ENCODE peak calls at places on chromosomes 6 and 20, in five cellular contexts. One of them, this sample, is unnamed.
A peak's percentile ranks its signal among the peaks of the same experiment; 100 is the strongest.

GRCh38 chr6:140475086-140475485 is 1100.6 kb upstream of the CITED2 start:
- DNase-seq in neuronal stem cell: no peak
- DNase-seq in H9: no peak
- DNase-seq in IMR-90: no peak
- DNase-seq in mesendoderm: no peak
- DNase-seq in this sample: no peak

GRCh38 chr6:66179363-66179762 is 472.3 kb upstream of the EYS start:
- DNase-seq in neuronal stem cell: no peak
- DNase-seq in H9: no peak
- DNase-seq in IMR-90: peak; percentile 47
- DNase-seq in mesendoderm: no peak
- DNase-seq in this sample: no peak

GRCh38 chr20:2385496-2385895 is 4.8 kb downstream of the TGM6 start:
- DNase-seq in neuronal stem cell: no peak
- DNase-seq in H9: no peak
- DNase-seq in IMR-90: no peak
- DNase-seq in mesendoderm: peak; percentile 14
- DNase-seq in this sample: no peak

GRCh38 chr6:139243531-139243930 is 48.3 kb downstream of the TXLNB start:
- DNase-seq in neuronal stem cell: no peak
- DNase-seq in H9: no peak
- DNase-seq in IMR-90: peak; percentile 60
- DNase-seq in mesendoderm: no peak
- DNase-seq in this sample: peak; percentile 69

GRCh38 chr6:19135706-19136105 is 701.5 kb upstream of the ID4 start:
- DNase-seq in neuronal stem cell: no peak
- DNase-seq in H9: no peak
- DNase-seq in IMR-90: no peak
- DNase-seq in mesendoderm: no peak
- DNase-seq in this sample: no peak

GRCh38 chr20:62740286-62741141 is 31.9 kb downstream of the NTSR1 start:
- DNase-seq in neuronal stem cell: no peak
- DNase-seq in H9: no peak
- DNase-seq in IMR-90: peak; percentile 95
- DNase-seq in mesendoderm: no peak
- DNase-seq in this sample: peak; percentile 85

GRCh38 chr6:51891784-51892183 is 195.6 kb downstream of the PKHD1 start:
- DNase-seq in neuronal stem cell: no peak
- DNase-seq in H9: no peak
- DNase-seq in IMR-90: no peak
- DNase-seq in mesendoderm: no peak
- DNase-seq in this sample: no peak

GRCh38 chr6:2209226-2209809 is 36.1 kb downstream of the GMDS start:
- DNase-seq in neuronal stem cell: peak; percentile 23
- DNase-seq in H9: peak; percentile 81
- DNase-seq in IMR-90: peak; percentile 30
- DNase-seq in mesendoderm: peak; percentile 76
- DNase-seq in this sample: peak; percentile 15

GRCh38 chr6:105875974-105876640 is 210.0 kb upstream of the PRDM1 start:
- DNase-seq in neuronal stem cell: no peak
- DNase-seq in H9: no peak
- DNase-seq in IMR-90: no peak
- DNase-seq in mesendoderm: no peak
- DNase-seq in this sample: no peak

GRCh38 chr20:39910536-39910935 is 778.5 kb downstream of the MAFB start:
- DNase-seq in neuronal stem cell: no peak
- DNase-seq in H9: no peak
- DNase-seq in IMR-90: no peak
- DNase-seq in mesendoderm: no peak
- DNase-seq in this sample: no peak

GRCh38 chr20:39904713-39905112 is 784.3 kb downstream of the MAFB start:
- DNase-seq in neuronal stem cell: no peak
- DNase-seq in H9: no peak
- DNase-seq in IMR-90: no peak
- DNase-seq in mesendoderm: no peak
- DNase-seq in this sample: no peak

GRCh38 chr20:39913274-39913673 is 775.8 kb downstream of the MAFB start:
- DNase-seq in neuronal stem cell: no peak
- DNase-seq in H9: no peak
- DNase-seq in IMR-90: no peak
- DNase-seq in mesendoderm: peak; percentile 24
- DNase-seq in this sample: no peak

GRCh38 chr20:39911497-39911896 is 777.5 kb downstream of the MAFB start:
- DNase-seq in neuronal stem cell: no peak
- DNase-seq in H9: no peak
- DNase-seq in IMR-90: no peak
- DNase-seq in mesendoderm: no peak
- DNase-seq in this sample: no peak

GRCh38 chr20:39909447-39909846 is 779.6 kb downstream of the MAFB start:
- DNase-seq in neuronal stem cell: no peak
- DNase-seq in H9: no peak
- DNase-seq in IMR-90: no peak
- DNase-seq in mesendoderm: no peak
- DNase-seq in this sample: no peak
- H3K23ac ChIP-seq in neuronal stem cell: no peak overlapping the region
- H3K23ac ChIP-seq in H9: no peak overlapping the region
- H3K23ac ChIP-seq in IMR-90: no peak overlapping the region
- H3K23ac ChIP-seq in mesendoderm: no peak overlapping the region
- H3K23ac ChIP-seq in this sample: no peak overlapping the region

GRCh38 chr20:17369506-17369905 is 142.7 kb downstream of the PCSK2 start:
- DNase-seq in neuronal stem cell: no peak
- DNase-seq in H9: no peak
- DNase-seq in IMR-90: no peak
- DNase-seq in mesendoderm: no peak
- DNase-seq in this sample: no peak
- H2AK5ac ChIP-seq in neuronal stem cell: no peak overlapping the region
- H2AK5ac ChIP-seq in H9: no peak overlapping the region
- H2AK5ac ChIP-seq in IMR-90: no peak overlapping the region
- H2AK5ac ChIP-seq in mesendoderm: no peak overlapping the region
- H2AK5ac ChIP-seq in this sample: no peak overlapping the region

GRCh38 chr6:149223934-149224333 is 93.6 kb upstream of the TAB2 start:
- DNase-seq in neuronal stem cell: no peak
- DNase-seq in H9: no peak
- DNase-seq in IMR-90: no peak
- DNase-seq in mesendoderm: no peak
- DNase-seq in this sample: no peak
- H3K4ac ChIP-seq in neuronal stem cell: no peak overlapping the region
- H3K4ac ChIP-seq in H9: no peak overlapping the region
- H3K4ac ChIP-seq in IMR-90: no peak overlapping the region
- H3K4ac ChIP-seq in mesendoderm: no peak overlapping the region
- H3K4ac ChIP-seq in this sample: no peak overlapping the region

DNA sequence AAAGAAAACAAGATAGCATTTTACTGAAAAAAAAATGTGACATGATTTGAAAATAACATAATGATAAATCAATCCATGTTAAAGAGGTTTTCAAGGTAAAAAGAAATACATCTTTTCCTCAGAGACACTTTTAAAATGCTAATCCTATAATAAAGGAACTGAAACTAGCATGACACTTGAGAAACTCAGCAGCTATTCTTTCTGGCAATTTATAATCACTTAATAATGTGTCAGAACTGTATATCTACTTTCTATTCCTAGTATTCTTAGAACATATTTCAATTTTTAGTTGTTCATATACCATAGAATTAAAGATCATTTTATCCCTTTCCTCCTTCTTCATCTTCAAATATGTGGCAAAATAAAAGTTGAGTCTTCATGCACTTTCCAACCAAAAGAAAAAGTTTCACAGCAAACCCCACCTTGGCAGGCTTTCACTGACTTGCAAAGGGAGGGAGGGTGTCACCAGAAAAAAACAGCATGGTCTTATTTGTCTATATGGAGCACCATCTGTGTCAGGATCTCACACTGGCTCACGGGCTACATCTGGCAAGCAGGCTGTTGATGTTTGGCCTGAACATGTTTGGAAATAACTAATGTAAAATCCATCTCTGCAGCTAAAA is 48.5 kb downstream of the FHL5 start:
- DNase-seq in neuronal stem cell: no peak
- DNase-seq in H9: no peak
- DNase-seq in IMR-90: no peak
- DNase-seq in mesendoderm: no peak
- DNase-seq in this sample: no peak
- H3K23ac ChIP-seq in neuronal stem cell: no peak overlapping the region
- H3K23ac ChIP-seq in H9: no peak overlapping the region
- H3K23ac ChIP-seq in IMR-90: no peak overlapping the region
- H3K23ac ChIP-seq in mesendoderm: no peak overlapping the region
- H3K23ac ChIP-seq in this sample: no peak overlapping the region

DNA sequence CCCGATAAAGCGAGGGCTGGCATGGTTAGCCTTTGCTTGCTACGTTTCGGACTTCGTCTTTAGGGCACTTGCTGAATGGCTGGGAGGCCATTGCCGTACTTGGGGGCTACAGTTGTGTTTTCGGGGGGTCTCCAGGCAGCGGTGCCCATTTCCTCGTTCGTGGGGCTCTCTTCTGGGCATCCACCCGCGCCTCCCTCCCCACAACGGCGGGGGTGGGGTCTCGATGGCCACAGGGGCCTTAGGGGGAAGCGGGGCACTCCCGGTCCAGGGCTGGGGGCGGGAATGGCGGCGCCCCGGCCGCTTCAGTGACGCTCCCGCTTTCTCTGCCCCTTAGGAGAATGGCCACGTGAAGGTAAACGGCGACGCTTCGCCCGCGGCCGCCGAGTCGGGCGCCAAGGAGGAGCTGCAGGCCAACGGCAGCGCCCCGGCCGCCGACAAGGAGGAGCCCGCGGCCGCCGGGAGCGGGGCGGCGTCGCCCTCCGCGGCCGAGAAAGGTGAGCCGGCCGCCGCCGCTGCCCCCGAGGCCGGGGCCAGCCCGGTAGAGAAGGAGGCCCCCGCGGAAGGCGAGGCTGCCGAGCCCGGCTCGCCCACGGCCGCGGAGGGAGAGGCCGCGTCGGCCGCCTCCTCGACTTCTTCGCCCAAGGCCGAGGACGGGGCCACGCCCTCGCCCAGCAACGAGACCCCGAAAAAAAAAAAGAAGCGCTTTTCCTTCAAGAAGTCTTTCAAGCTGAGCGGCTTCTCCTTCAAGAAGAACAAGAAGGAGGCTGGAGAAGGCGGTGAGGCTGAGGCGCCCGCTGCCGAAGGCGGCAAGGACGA is 2.4 kb downstream of the MARCKS start:
- DNase-seq in neuronal stem cell: no peak
- DNase-seq in H9: peak; percentile 35
- DNase-seq in IMR-90: peak; percentile 26
- DNase-seq in mesendoderm: peak; percentile 60
- DNase-seq in this sample: no peak
- H2AK5ac ChIP-seq in neuronal stem cell: peak overlapping the region; percentile 93
- H2AK5ac ChIP-seq in H9: no peak overlapping the region
- H2AK5ac ChIP-seq in IMR-90: peak overlapping the region; percentile 83
- H2AK5ac ChIP-seq in mesendoderm: no peak overlapping the region
- H2AK5ac ChIP-seq in this sample: no peak overlapping the region

GRCh38 chr20:20075032-20075431 is 22.7 kb downstream of the CFAP61 start:
- DNase-seq in neuronal stem cell: no peak
- DNase-seq in H9: no peak
- DNase-seq in IMR-90: no peak
- DNase-seq in mesendoderm: no peak
- DNase-seq in this sample: no peak

GRCh38 chr20:20070871-20071726 is 18.8 kb downstream of the CFAP61 start:
- DNase-seq in neuronal stem cell: no peak
- DNase-seq in H9: no peak
- DNase-seq in IMR-90: no peak
- DNase-seq in mesendoderm: no peak
- DNase-seq in this sample: no peak

GRCh38 chr20:20078041-20078440 is 25.7 kb downstream of the CFAP61 start:
- DNase-seq in neuronal stem cell: no peak
- DNase-seq in H9: no peak
- DNase-seq in IMR-90: no peak
- DNase-seq in mesendoderm: peak; percentile 11
- DNase-seq in this sample: no peak

GRCh38 chr20:20076297-20077065 is 24.1 kb downstream of the CFAP61 start:
- DNase-seq in neuronal stem cell: no peak
- DNase-seq in H9: no peak
- DNase-seq in IMR-90: peak; percentile 70
- DNase-seq in mesendoderm: no peak
- DNase-seq in this sample: peak; percentile 55

GRCh38 chr20:20073851-20074252 is 21.5 kb downstream of the CFAP61 start:
- DNase-seq in neuronal stem cell: no peak
- DNase-seq in H9: no peak
- DNase-seq in IMR-90: no peak
- DNase-seq in mesendoderm: no peak
- DNase-seq in this sample: no peak
- H3K4ac ChIP-seq in neuronal stem cell: no peak overlapping the region
- H3K4ac ChIP-seq in H9: no peak overlapping the region
- H3K4ac ChIP-seq in IMR-90: no peak overlapping the region
- H3K4ac ChIP-seq in mesendoderm: no peak overlapping the region
- H3K4ac ChIP-seq in this sample: no peak overlapping the region

DNA sequence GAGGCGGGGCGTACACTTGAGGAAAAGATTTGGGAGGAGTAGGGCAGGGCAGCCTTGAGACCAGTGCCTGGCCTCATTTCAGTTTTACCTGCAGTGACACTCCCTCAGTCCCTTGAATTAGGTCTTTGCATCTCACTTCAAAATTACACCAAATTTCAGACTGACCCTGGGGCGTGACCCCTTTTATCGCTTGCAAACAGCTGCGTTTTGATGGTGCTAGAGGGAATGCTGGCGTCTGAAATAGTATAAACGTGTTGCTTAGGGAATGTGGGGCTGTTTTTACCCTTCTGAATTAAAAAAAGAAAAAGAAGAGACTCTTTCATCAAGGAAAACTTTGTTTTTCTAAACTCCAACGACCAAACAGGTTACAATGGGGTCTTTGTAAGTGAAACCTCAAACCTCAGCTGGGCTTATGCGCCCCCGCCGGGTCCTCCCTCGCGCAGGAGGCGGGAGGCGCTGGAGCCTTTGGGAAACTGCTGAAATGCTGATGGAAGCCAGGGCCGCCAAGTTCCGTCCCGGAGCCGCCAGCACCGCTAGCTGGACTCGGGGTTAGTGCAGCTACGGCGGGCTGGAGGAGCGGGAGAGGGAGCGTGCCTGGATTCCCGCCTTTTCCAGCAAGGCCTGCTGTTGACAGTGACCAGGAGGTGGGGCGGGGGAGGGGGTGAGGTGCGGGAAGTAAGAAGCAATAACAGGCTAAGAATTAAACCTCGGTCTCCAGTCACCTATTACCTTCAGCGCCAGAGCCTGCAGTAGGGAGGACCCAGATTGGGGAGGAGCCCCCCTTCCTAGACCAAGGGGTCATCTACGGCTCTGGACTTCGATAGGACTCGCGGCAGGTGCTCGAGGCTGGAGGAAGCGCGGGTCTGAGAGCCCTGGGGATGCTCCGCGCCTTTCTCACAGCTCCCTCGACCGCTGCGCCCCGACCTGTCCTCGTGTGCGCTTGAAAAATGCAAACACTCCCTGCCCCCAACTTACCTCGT is 20.7 kb downstream of the COL9A1 start:
- DNase-seq in neuronal stem cell: peak; percentile 24
- DNase-seq in H9: peak; percentile 76
- DNase-seq in IMR-90: no peak
- DNase-seq in mesendoderm: peak; percentile 83
- DNase-seq in this sample: no peak
- H3K23ac ChIP-seq in neuronal stem cell: peak overlapping the region; percentile 91
- H3K23ac ChIP-seq in H9: no peak overlapping the region
- H3K23ac ChIP-seq in IMR-90: no peak overlapping the region
- H3K23ac ChIP-seq in mesendoderm: no peak overlapping the region
- H3K23ac ChIP-seq in this sample: no peak overlapping the region

GRCh38 chr6:158869604-158870417 is 50.6 kb upstream of the EZR start:
- DNase-seq in neuronal stem cell: peak; percentile 59
- DNase-seq in H9: peak; percentile 97
- DNase-seq in IMR-90: peak; percentile 95
- DNase-seq in mesendoderm: peak; percentile 92
- DNase-seq in this sample: peak; percentile 86
- H2AK5ac ChIP-seq in neuronal stem cell: no peak overlapping the region
- H2AK5ac ChIP-seq in H9: no peak overlapping the region
- H2AK5ac ChIP-seq in IMR-90: peak overlapping the region; percentile 90
- H2AK5ac ChIP-seq in mesendoderm: no peak overlapping the region
- H2AK5ac ChIP-seq in this sample: no peak overlapping the region

GRCh38 chr20:5489596-5489995 is 172.8 kb upstream of the PROKR2 start:
- DNase-seq in neuronal stem cell: no peak
- DNase-seq in H9: no peak
- DNase-seq in IMR-90: no peak
- DNase-seq in mesendoderm: no peak
- DNase-seq in this sample: no peak
- H3K4ac ChIP-seq in neuronal stem cell: no peak overlapping the region
- H3K4ac ChIP-seq in H9: no peak overlapping the region
- H3K4ac ChIP-seq in IMR-90: no peak overlapping the region
- H3K4ac ChIP-seq in mesendoderm: no peak overlapping the region
- H3K4ac ChIP-seq in this sample: no peak overlapping the region

This sample was measured in mesenchymal stem cell.